ENCODE peak calls at places on chromosomes 12 and 14, in nine cellular contexts. X, T, S, I, Q, E, G, L and J are unnamed samples.

GRCh38 chr14:60002819-60003492 is 83.0 kb downstream of the LRRC9 start:
- DNase-seq in S (peak; percentile 85), T (peak; percentile 72), I (peak; percentile 80), G (no peak), E (no peak), L (peak; percentile 16), Q (peak; percentile 85), X (no peak), J (peak; percentile 76)

GRCh38 chr12:1656894-1657293 is 27.9 kb downstream of the WNT5B start:
- DNase-seq in S (no peak), X (no peak), I (no peak), L (no peak), E (no peak), Q (no peak), T (no peak), G (no peak), J (no peak)

GRCh38 chr14:35279369-35279768 is 12.8 kb upstream of the PSMA6 start:
- DNase-seq in T (no peak), X (no peak), I (no peak), Q (no peak), G (no peak), S (no peak), E (no peak), L (no peak), J (no peak)

GRCh38 chr12:108701779-108702435 is 29.4 kb downstream of the CORO1C start:
- DNase-seq in Q (no peak), T (no peak), L (no peak), G (no peak), X (no peak), E (peak; percentile 63), I (no peak), S (no peak), J (no peak)

GRCh38 chr12:103771466-103771865 is 69.6 kb downstream of the NT5DC3 start:
- DNase-seq in Q (no peak), I (peak; percentile 47), E (peak; percentile 44), L (peak; percentile 56), S (peak; percentile 31), X (no peak), T (peak; percentile 50), G (peak; percentile 17), J (no peak)

GRCh38 chr12:12736759-12737676 is 19.9 kb downstream of the CDKN1B start:
- DNase-seq in I (no peak), G (peak; percentile 46), E (peak; percentile 85), X (no peak), L (peak; percentile 56), Q (peak; percentile 26), T (no peak), S (peak; percentile 56), J (no peak)

GRCh38 chr14:20343855-20344205 is 395 bp downstream of the PARP2 start:
- DNase-seq in Q (no peak), L (no peak), X (no peak), I (no peak), S (no peak), T (no peak), G (no peak), E (peak; percentile 48), J (no peak)

GRCh38 chr14:33297565-33297964 is 358.9 kb downstream of the NPAS3 start:
- DNase-seq in I (no peak), G (no peak), S (no peak), L (no peak), X (no peak), E (no peak), Q (no peak), T (no peak), J (no peak)

GRCh38 chr12:119699199-119699765 is 31.3 kb downstream of the PRKAB1 start:
- DNase-seq in Q (no peak), X (no peak), T (no peak), G (no peak), I (no peak), E (no peak), L (no peak), S (no peak), J (no peak)

GRCh38 chr14:104878582-104878981 is 13.5 kb downstream of the CEP170B start:
- DNase-seq in I (no peak), L (no peak), E (no peak), G (no peak), S (no peak), Q (no peak), T (no peak), X (no peak), J (no peak)

GRCh38 chr12:111529424-111530368 is 69.4 kb downstream of the ATXN2 start:
- DNase-seq in Q (no peak), S (peak; percentile 39), T (no peak), G (peak; percentile 41), X (no peak), E (peak; percentile 59), I (no peak), L (peak; percentile 30), J (no peak)

GRCh38 chr12:94260717-94261116 is 112.3 kb downstream of the PLXNC1 start:
- DNase-seq in T (no peak), X (no peak), L (no peak), Q (no peak), G (no peak), I (no peak), S (no peak), E (no peak), J (peak; percentile 33)

GRCh38 chr14:54564799-54565235 is 2.1 kb upstream of the SAMD4A start:
- DNase-seq in T (no peak), L (peak; percentile 60), S (no peak), E (peak; percentile 87), I (peak; percentile 38), Q (no peak), X (no peak), G (no peak), J (no peak)

GRCh38 chr12:24185787-24186186 is 236.3 kb upstream of the SOX5 start:
- DNase-seq in S (no peak), E (no peak), L (no peak), I (no peak), G (no peak), X (no peak), Q (no peak), T (no peak), J (no peak)

GRCh38 chr14:72443991-72444431 is 449.9 kb downstream of the DPF3 start:
- DNase-seq in Q (no peak), S (no peak), L (no peak), I (no peak), E (no peak), X (no peak), G (no peak), T (no peak), J (no peak)

GRCh38 chr14:24390696-24391468 is 7.9 kb upstream of the NYNRIN start:
- DNase-seq in G (no peak), Q (no peak), I (no peak), T (no peak), E (no peak), X (no peak), L (no peak), S (no peak), J (no peak)

GRCh38 chr12:58346032-58346632 is 404.8 kb downstream of the ATP23 start:
- DNase-seq in L (no peak), Q (no peak), I (no peak), E (peak; percentile 62), T (no peak), G (no peak), S (no peak), X (no peak), J (no peak)

GRCh38 chr14:72657214-72657921 is 236.5 kb downstream of the DPF3 start:
- DNase-seq in I (no peak), Q (no peak), S (no peak), X (no peak), T (no peak), G (no peak), L (no peak), E (peak; percentile 50), J (no peak)

GRCh38 chr12:77814361-77814760 is 16.3 kb upstream of the NAV3 start:
- DNase-seq in E (no peak), L (no peak), G (no peak), S (no peak), T (no peak), X (no peak), I (no peak), Q (no peak), J (no peak)

GRCh38 chr12:77813558-77813957 is 17.1 kb upstream of the NAV3 start:
- DNase-seq in T (no peak), G (no peak), I (no peak), X (no peak), L (no peak), S (no peak), E (no peak), Q (no peak), J (no peak)

GRCh38 chr12:77808534-77808933 is 22.2 kb upstream of the NAV3 start:
- DNase-seq in Q (no peak), L (no peak), X (no peak), E (no peak), I (no peak), S (no peak), G (no peak), T (no peak), J (no peak)
- TF ChIP-seq CTCF in Q (no peak), L (no peak), X (no peak), E (no peak), I (no peak), S (no peak), G (no peak), T (no peak), J (no peak)

GRCh38 chr12:3389911-3390310 is 101.1 kb upstream of the PRMT8 start:
- DNase-seq in E (no peak), S (no peak), T (no peak), I (no peak), Q (no peak), X (no peak), G (no peak), L (no peak), J (no peak)
- H3K27me3 ChIP-seq in E (no peaks in the 10 kb centered on the region), S (no peaks in the 10 kb centered on the region), T (no peaks in the 10 kb centered on the region), I (no peaks in the 10 kb centered on the region), Q (no peaks in the 10 kb centered on the region), X (no peaks in the 10 kb centered on the region), G (no peaks in the 10 kb centered on the region), L (no peaks in the 10 kb centered on the region), J (peaks cover 3% of the 10 kb centered on the region)

DNA sequence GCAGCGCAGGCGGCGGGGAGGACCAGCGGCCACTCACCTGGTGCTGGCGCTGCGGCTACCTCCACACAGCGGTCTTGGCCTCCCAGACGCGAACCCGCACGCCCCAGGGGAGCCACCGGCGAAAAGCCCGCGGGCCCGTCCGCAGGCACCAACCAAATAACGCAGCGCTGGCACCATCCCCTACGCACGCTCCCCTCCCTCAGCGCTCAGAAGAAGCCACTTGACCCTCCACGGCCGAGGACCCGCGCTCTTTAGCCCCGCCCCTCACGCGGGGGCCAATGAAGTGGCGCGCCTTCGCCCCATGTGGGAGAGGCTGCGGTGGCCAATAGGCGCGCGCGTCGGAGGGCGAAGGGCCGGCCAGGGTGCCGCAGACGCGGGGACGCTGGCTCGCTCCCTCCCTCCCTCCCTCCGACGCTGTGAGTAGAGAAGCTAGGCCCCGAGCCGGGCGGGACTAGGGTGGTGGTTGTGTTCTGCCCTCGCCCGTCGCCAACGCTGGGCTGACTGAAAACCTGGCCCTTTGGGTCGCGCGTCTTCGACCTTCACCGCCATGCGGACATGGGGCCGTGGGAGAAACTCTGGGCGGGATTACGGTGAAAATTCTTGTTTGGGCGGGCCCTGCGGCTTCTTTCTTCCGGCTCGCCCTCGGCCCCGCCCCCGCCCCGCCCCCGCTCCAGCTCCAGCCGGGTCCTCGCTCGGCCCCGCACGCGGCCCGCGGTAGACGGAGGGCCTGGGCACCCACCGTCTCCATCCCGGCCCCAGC is at the start of the genes DMAC2L and L2HGDH:
- DNase-seq in I (peak; percentile 95), T (peak; percentile 95), L (peak; percentile 89), E (peak; percentile 84), X (peak; percentile 87), Q (peak; percentile 94), S (peak; percentile 93), G (peak; percentile 95), J (peak; percentile 85)
- TF ChIP-seq POLR2A in I (peak; percentile 2), T (peak; percentile 80), L (peak; percentile 55), E (peak; percentile 74), X (peak; percentile 80), Q (peak; percentile 77), S (peak; percentile 70), G (peak; percentile 84), J (peak; percentile 79)

GRCh38 chr14:61561144-61561543 is 134.2 kb upstream of the HIF1A start:
- DNase-seq in E (peak; percentile 77), L (no peak), T (no peak), I (no peak), X (no peak), Q (no peak), S (no peak), G (no peak), J (no peak)
- TF ChIP-seq CTCF in E (peak; percentile 35), L (no peak), T (no peak), I (no peak), X (no peak), Q (no peak), S (no peak), G (no peak), J (no peak)